ENCODE peak calls at places on chromosomes 12 and 14, in ten cellular contexts. One of them, this sample, is unnamed.

GRCh38 chr12:57471661-57472060 is 8.0 kb downstream of the ARHGAP9 start:
- DNase-seq in H9: no peak
- DNase-seq in left lung: no peak
- DNase-seq in cardiac muscle cell: no peak
- DNase-seq in heart left ventricle: no peak
- DNase-seq in CD8-positive, alpha-beta T cell: no peak
- DNase-seq in ovary: no peak
- DNase-seq in breast epithelium: no peak
- DNase-seq in HCT116: no peak
- DNase-seq in left ventricle myocardium inferior: no peak
- DNase-seq in this sample: no peak

GRCh38 chr12:25904442-25904841 is 54.0 kb upstream of the RASSF8 start:
- DNase-seq in H9: no peak
- DNase-seq in left lung: no peak
- DNase-seq in cardiac muscle cell: peak; percentile 27
- DNase-seq in heart left ventricle: no peak
- DNase-seq in CD8-positive, alpha-beta T cell: no peak
- DNase-seq in ovary: no peak
- DNase-seq in breast epithelium: no peak
- DNase-seq in HCT116: no peak
- DNase-seq in left ventricle myocardium inferior: no peak
- DNase-seq in this sample: no peak

GRCh38 chr12:12010277-12011031 is 60.3 kb upstream of the BCL2L14 start:
- DNase-seq in H9: no peak
- DNase-seq in left lung: peak; percentile 85
- DNase-seq in cardiac muscle cell: peak; percentile 89
- DNase-seq in heart left ventricle: peak; percentile 80
- DNase-seq in CD8-positive, alpha-beta T cell: peak; percentile 52
- DNase-seq in ovary: no peak
- DNase-seq in breast epithelium: no peak
- DNase-seq in HCT116: no peak
- DNase-seq in left ventricle myocardium inferior: peak; percentile 36
- DNase-seq in this sample: peak; percentile 77

GRCh38 chr14:102418169-102418852 is 55.6 kb downstream of the TECPR2 start:
- DNase-seq in H9: no peak
- DNase-seq in left lung: no peak
- DNase-seq in cardiac muscle cell: no peak
- DNase-seq in heart left ventricle: no peak
- DNase-seq in CD8-positive, alpha-beta T cell: no peak
- DNase-seq in ovary: no peak
- DNase-seq in breast epithelium: no peak
- DNase-seq in HCT116: no peak
- DNase-seq in left ventricle myocardium inferior: no peak
- DNase-seq in this sample: no peak

GRCh38 chr12:46942579-46942978 is 116.8 kb upstream of the SLC38A4 start:
- DNase-seq in H9: no peak
- DNase-seq in left lung: no peak
- DNase-seq in cardiac muscle cell: no peak
- DNase-seq in heart left ventricle: no peak
- DNase-seq in CD8-positive, alpha-beta T cell: no peak
- DNase-seq in ovary: no peak
- DNase-seq in breast epithelium: no peak
- DNase-seq in HCT116: no peak
- DNase-seq in left ventricle myocardium inferior: no peak
- DNase-seq in this sample: no peak

GRCh38 chr12:81086342-81086741 is 8.5 kb downstream of the ACSS3 start:
- DNase-seq in H9: no peak
- DNase-seq in left lung: no peak
- DNase-seq in cardiac muscle cell: peak; percentile 25
- DNase-seq in heart left ventricle: no peak
- DNase-seq in CD8-positive, alpha-beta T cell: no peak
- DNase-seq in ovary: no peak
- DNase-seq in breast epithelium: no peak
- DNase-seq in HCT116: no peak
- DNase-seq in left ventricle myocardium inferior: no peak
- DNase-seq in this sample: no peak

GRCh38 chr12:52615208-52615868 is 3.0 kb downstream of the KRT73 start:
- DNase-seq in H9: peak; percentile 14
- DNase-seq in left lung: no peak
- DNase-seq in cardiac muscle cell: peak; percentile 13
- DNase-seq in heart left ventricle: no peak
- DNase-seq in CD8-positive, alpha-beta T cell: no peak
- DNase-seq in ovary: no peak
- DNase-seq in breast epithelium: no peak
- DNase-seq in HCT116: no peak
- DNase-seq in left ventricle myocardium inferior: no peak
- DNase-seq in this sample: no peak

GRCh38 chr12:100862600-100863149 is 68.1 kb downstream of the ANO4 start:
- DNase-seq in H9: no peak
- DNase-seq in left lung: no peak
- DNase-seq in cardiac muscle cell: no peak
- DNase-seq in heart left ventricle: no peak
- DNase-seq in CD8-positive, alpha-beta T cell: no peak
- DNase-seq in ovary: no peak
- DNase-seq in breast epithelium: no peak
- DNase-seq in HCT116: no peak
- DNase-seq in left ventricle myocardium inferior: no peak
- DNase-seq in this sample: no peak

GRCh38 chr12:69851976-69852375 is 26.9 kb downstream of the MYRFL start:
- DNase-seq in H9: no peak
- DNase-seq in left lung: no peak
- DNase-seq in cardiac muscle cell: peak; percentile 79
- DNase-seq in heart left ventricle: no peak
- DNase-seq in CD8-positive, alpha-beta T cell: no peak
- DNase-seq in ovary: no peak
- DNase-seq in breast epithelium: no peak
- DNase-seq in HCT116: no peak
- DNase-seq in left ventricle myocardium inferior: no peak
- DNase-seq in this sample: no peak

GRCh38 chr12:92070054-92070863 is 75.4 kb downstream of the BTG1 start:
- DNase-seq in H9: no peak
- DNase-seq in left lung: no peak
- DNase-seq in cardiac muscle cell: no peak
- DNase-seq in heart left ventricle: no peak
- DNase-seq in CD8-positive, alpha-beta T cell: no peak
- DNase-seq in ovary: no peak
- DNase-seq in breast epithelium: no peak
- DNase-seq in HCT116: no peak
- DNase-seq in left ventricle myocardium inferior: no peak
- DNase-seq in this sample: no peak

GRCh38 chr12:132160671-132161045 is 16.4 kb downstream of the NOC4L start:
- DNase-seq in H9: no peak
- DNase-seq in left lung: no peak
- DNase-seq in cardiac muscle cell: no peak
- DNase-seq in heart left ventricle: peak; percentile 53
- DNase-seq in CD8-positive, alpha-beta T cell: no peak
- DNase-seq in ovary: no peak
- DNase-seq in breast epithelium: no peak
- DNase-seq in HCT116: no peak
- DNase-seq in left ventricle myocardium inferior: no peak
- DNase-seq in this sample: no peak

GRCh38 chr14:95319312-95320075 is at the start of gene CLMN:
- DNase-seq in H9: peak; percentile 52
- DNase-seq in left lung: no peak
- DNase-seq in cardiac muscle cell: peak; percentile 38
- DNase-seq in heart left ventricle: no peak
- DNase-seq in CD8-positive, alpha-beta T cell: peak; percentile 26
- DNase-seq in ovary: peak; percentile 66
- DNase-seq in breast epithelium: no peak
- DNase-seq in HCT116: peak; percentile 16
- DNase-seq in left ventricle myocardium inferior: peak; percentile 44
- DNase-seq in this sample: no peak

DNA sequence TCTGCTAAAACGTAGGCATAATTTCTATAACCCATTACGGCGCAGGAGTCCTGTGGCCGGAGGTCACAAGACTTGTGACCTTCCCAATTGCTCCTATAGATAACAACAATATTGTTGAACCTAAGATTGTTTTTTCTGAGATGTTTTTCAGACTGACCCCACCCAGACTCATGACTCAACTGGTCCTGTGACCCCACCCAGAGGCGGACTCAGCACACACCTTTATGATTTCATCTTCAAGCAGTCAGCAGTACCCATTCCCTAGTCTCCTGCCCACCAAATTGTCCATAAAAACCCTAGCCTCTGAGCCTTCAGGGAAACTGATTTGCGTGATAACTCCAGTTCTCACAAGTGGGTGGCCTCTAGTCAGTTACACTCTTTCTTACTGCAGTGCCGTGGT is 5.9 kb upstream of the PPP4R3A start:
- DNase-seq in H9: no peak
- DNase-seq in left lung: no peak
- DNase-seq in cardiac muscle cell: no peak
- DNase-seq in heart left ventricle: no peak
- DNase-seq in CD8-positive, alpha-beta T cell: no peak
- DNase-seq in ovary: no peak
- DNase-seq in breast epithelium: no peak
- DNase-seq in HCT116: no peak
- DNase-seq in left ventricle myocardium inferior: no peak
- DNase-seq in this sample: no peak
- H3K4me1 ChIP-seq in H9: no peaks in the 10 kb centered on the region
- H3K4me1 ChIP-seq in left lung: no peaks in the 10 kb centered on the region
- H3K4me1 ChIP-seq in cardiac muscle cell: no peaks in the 10 kb centered on the region
- H3K4me1 ChIP-seq in heart left ventricle: no peaks in the 10 kb centered on the region
- H3K4me1 ChIP-seq in CD8-positive, alpha-beta T cell: no peaks in the 10 kb centered on the region
- H3K4me1 ChIP-seq in ovary: no peaks in the 10 kb centered on the region
- H3K4me1 ChIP-seq in breast epithelium: no peaks in the 10 kb centered on the region
- H3K4me1 ChIP-seq in HCT116: peaks cover 3% of the 10 kb centered on the region
- H3K4me1 ChIP-seq in left ventricle myocardium inferior: peaks cover 5% of the 10 kb centered on the region
- H3K4me1 ChIP-seq in this sample: no peaks in the 10 kb centered on the region

GRCh38 chr12:50203691-50204090 is 36.5 kb upstream of the CERS5 start:
- DNase-seq in H9: no peak
- DNase-seq in left lung: no peak
- DNase-seq in cardiac muscle cell: no peak
- DNase-seq in heart left ventricle: no peak
- DNase-seq in CD8-positive, alpha-beta T cell: no peak
- DNase-seq in ovary: no peak
- DNase-seq in breast epithelium: no peak
- DNase-seq in HCT116: no peak
- DNase-seq in left ventricle myocardium inferior: no peak
- DNase-seq in this sample: no peak

GRCh38 chr12:50198829-50199228 is 31.7 kb upstream of the CERS5 start:
- DNase-seq in H9: no peak
- DNase-seq in left lung: no peak
- DNase-seq in cardiac muscle cell: no peak
- DNase-seq in heart left ventricle: no peak
- DNase-seq in CD8-positive, alpha-beta T cell: no peak
- DNase-seq in ovary: no peak
- DNase-seq in breast epithelium: no peak
- DNase-seq in HCT116: no peak
- DNase-seq in left ventricle myocardium inferior: no peak
- DNase-seq in this sample: no peak

GRCh38 chr12:50201987-50202521 is 34.9 kb upstream of the CERS5 start:
- DNase-seq in H9: peak; percentile 47
- DNase-seq in left lung: no peak
- DNase-seq in cardiac muscle cell: peak; percentile 59
- DNase-seq in heart left ventricle: no peak
- DNase-seq in CD8-positive, alpha-beta T cell: no peak
- DNase-seq in ovary: no peak
- DNase-seq in breast epithelium: no peak
- DNase-seq in HCT116: peak; percentile 81
- DNase-seq in left ventricle myocardium inferior: no peak
- DNase-seq in this sample: no peak

GRCh38 chr12:50197297-50197727 is 30.1 kb upstream of the CERS5 start:
- DNase-seq in H9: no peak
- DNase-seq in left lung: no peak
- DNase-seq in cardiac muscle cell: peak; percentile 58
- DNase-seq in heart left ventricle: no peak
- DNase-seq in CD8-positive, alpha-beta T cell: no peak
- DNase-seq in ovary: no peak
- DNase-seq in breast epithelium: no peak
- DNase-seq in HCT116: no peak
- DNase-seq in left ventricle myocardium inferior: no peak
- DNase-seq in this sample: no peak

DNA sequence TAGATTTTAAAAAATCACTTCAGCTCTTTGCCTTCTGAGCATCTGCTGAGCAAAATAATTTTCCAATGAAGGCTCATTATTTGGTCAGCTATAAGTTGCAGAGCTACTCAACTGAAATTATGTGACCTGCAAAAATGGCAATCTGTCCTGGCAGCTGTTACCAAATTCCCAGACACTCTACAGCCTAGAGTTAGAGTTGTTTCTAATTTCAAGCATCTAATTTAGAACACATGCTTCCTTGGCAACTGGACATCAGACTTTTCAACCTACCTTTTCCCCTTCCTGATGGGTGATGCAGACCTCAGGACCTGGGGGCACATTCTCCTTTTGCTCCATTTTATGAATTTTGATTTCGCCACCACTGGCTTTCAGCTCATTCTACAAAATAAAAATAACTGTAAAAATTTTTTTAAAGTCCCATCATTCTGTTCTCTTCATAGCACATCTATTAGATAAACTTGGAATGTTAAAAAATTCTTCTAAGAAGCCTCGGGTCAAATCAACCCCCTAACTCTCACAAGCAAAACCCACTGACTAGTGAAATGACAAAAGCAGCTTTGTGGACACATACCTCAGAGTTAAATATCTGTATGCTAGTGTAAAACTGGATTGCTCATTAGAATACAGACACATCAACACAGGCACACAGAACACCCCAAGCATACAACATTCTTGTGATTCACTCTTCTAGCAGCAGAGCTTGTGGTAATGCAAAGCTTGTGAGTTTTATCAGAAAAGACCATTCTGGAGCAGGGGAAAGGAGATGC is 33.5 kb upstream of the CERS5 start:
- DNase-seq in H9: no peak
- DNase-seq in left lung: no peak
- DNase-seq in cardiac muscle cell: peak; percentile 64
- DNase-seq in heart left ventricle: no peak
- DNase-seq in CD8-positive, alpha-beta T cell: no peak
- DNase-seq in ovary: no peak
- DNase-seq in breast epithelium: no peak
- DNase-seq in HCT116: no peak
- DNase-seq in left ventricle myocardium inferior: no peak
- DNase-seq in this sample: no peak
- TF ChIP-seq CTCF in H9: no peak
- TF ChIP-seq CTCF in left lung: no peak
- TF ChIP-seq CTCF in cardiac muscle cell: no peak
- TF ChIP-seq CTCF in heart left ventricle: no peak
- TF ChIP-seq CTCF in CD8-positive, alpha-beta T cell: no peak
- TF ChIP-seq CTCF in ovary: no peak
- TF ChIP-seq CTCF in breast epithelium: no peak
- TF ChIP-seq CTCF in HCT116: no peak
- TF ChIP-seq CTCF in left ventricle myocardium inferior: no peak
- TF ChIP-seq CTCF in this sample: no peak

GRCh38 chr12:10368206-10369171 is 21.4 kb downstream of the KLRK1 start:
- DNase-seq in H9: no peak
- DNase-seq in left lung: no peak
- DNase-seq in cardiac muscle cell: no peak
- DNase-seq in heart left ventricle: no peak
- DNase-seq in CD8-positive, alpha-beta T cell: no peak
- DNase-seq in ovary: peak; percentile 64
- DNase-seq in breast epithelium: no peak
- DNase-seq in HCT116: no peak
- DNase-seq in left ventricle myocardium inferior: no peak
- DNase-seq in this sample: no peak
- H3K27ac ChIP-seq in H9: no peak overlapping the region
- H3K27ac ChIP-seq in left lung: no peak overlapping the region
- H3K27ac ChIP-seq in cardiac muscle cell: no peak overlapping the region
- H3K27ac ChIP-seq in heart left ventricle: peak overlapping the region; percentile 45
- H3K27ac ChIP-seq in CD8-positive, alpha-beta T cell: no peak overlapping the region
- H3K27ac ChIP-seq in ovary: peak overlapping the region; percentile 70
- H3K27ac ChIP-seq in breast epithelium: peak overlapping the region; percentile 69
- H3K27ac ChIP-seq in HCT116: no peak overlapping the region
- H3K27ac ChIP-seq in left ventricle myocardium inferior: peak overlapping the region; percentile 76
- H3K27ac ChIP-seq in this sample: no peak overlapping the region

GRCh38 chr12:105168006-105168405 is 60.5 kb downstream of the WASHC4 start:
- DNase-seq in H9: no peak
- DNase-seq in left lung: no peak
- DNase-seq in cardiac muscle cell: no peak
- DNase-seq in heart left ventricle: no peak
- DNase-seq in CD8-positive, alpha-beta T cell: no peak
- DNase-seq in ovary: no peak
- DNase-seq in breast epithelium: no peak
- DNase-seq in HCT116: no peak
- DNase-seq in left ventricle myocardium inferior: no peak
- DNase-seq in this sample: no peak
- H3K4me1 ChIP-seq in H9: no peaks in the 10 kb centered on the region
- H3K4me1 ChIP-seq in left lung: no peaks in the 10 kb centered on the region
- H3K4me1 ChIP-seq in cardiac muscle cell: peaks cover 3% of the 10 kb centered on the region
- H3K4me1 ChIP-seq in heart left ventricle: no peaks in the 10 kb centered on the region
- H3K4me1 ChIP-seq in CD8-positive, alpha-beta T cell: no peaks in the 10 kb centered on the region
- H3K4me1 ChIP-seq in ovary: no peaks in the 10 kb centered on the region
- H3K4me1 ChIP-seq in breast epithelium: no peaks in the 10 kb centered on the region
- H3K4me1 ChIP-seq in HCT116: no peaks in the 10 kb centered on the region
- H3K4me1 ChIP-seq in left ventricle myocardium inferior: no peaks in the 10 kb centered on the region
- H3K4me1 ChIP-seq in this sample: no peaks in the 10 kb centered on the region